ENCODE peak calls at places on chromosomes 12 and 14, in seven cellular contexts. One of them, this sample, is unnamed.

GRCh38 chr12:19031032-19031431 is 98.5 kb upstream of the PLEKHA5 start:
- DNase-seq in A549: peak; percentile 49
- DNase-seq in midbrain: no peak
- DNase-seq in lower leg skin: no peak
- DNase-seq in mesendoderm: peak; percentile 21
- DNase-seq in GM23248: peak; percentile 96
- DNase-seq in amygdala: no peak
- DNase-seq in this sample: no peak

GRCh38 chr14:101284711-101285110 is 276.6 kb upstream of the DIO3 start:
- DNase-seq in A549: no peak
- DNase-seq in midbrain: no peak
- DNase-seq in lower leg skin: no peak
- DNase-seq in mesendoderm: no peak
- DNase-seq in GM23248: no peak
- DNase-seq in amygdala: no peak
- DNase-seq in this sample: no peak

GRCh38 chr12:75909714-75910451 is 121.7 kb downstream of the PHLDA1 start:
- DNase-seq in A549: no peak
- DNase-seq in midbrain: no peak
- DNase-seq in lower leg skin: no peak
- DNase-seq in mesendoderm: no peak
- DNase-seq in GM23248: no peak
- DNase-seq in amygdala: no peak
- DNase-seq in this sample: no peak

GRCh38 chr14:74848768-74849167 is 27.2 kb downstream of the PROX2 start:
- DNase-seq in A549: no peak
- DNase-seq in midbrain: no peak
- DNase-seq in lower leg skin: no peak
- DNase-seq in mesendoderm: no peak
- DNase-seq in GM23248: peak; percentile 46
- DNase-seq in amygdala: no peak
- DNase-seq in this sample: no peak

GRCh38 chr12:1629338-1630080 is 478 bp downstream of the WNT5B start:
- DNase-seq in A549: no peak
- DNase-seq in midbrain: no peak
- DNase-seq in lower leg skin: no peak
- DNase-seq in mesendoderm: peak; percentile 84
- DNase-seq in GM23248: no peak
- DNase-seq in amygdala: no peak
- DNase-seq in this sample: no peak

GRCh38 chr14:94612174-94612573 is at the start of gene SERPINA3:
- DNase-seq in A549: no peak
- DNase-seq in midbrain: no peak
- DNase-seq in lower leg skin: no peak
- DNase-seq in mesendoderm: no peak
- DNase-seq in GM23248: no peak
- DNase-seq in amygdala: no peak
- DNase-seq in this sample: no peak

GRCh38 chr14:103994535-103995184 is 52.3 kb upstream of the RD3L start:
- DNase-seq in A549: no peak
- DNase-seq in midbrain: no peak
- DNase-seq in lower leg skin: no peak
- DNase-seq in mesendoderm: no peak
- DNase-seq in GM23248: peak; percentile 38
- DNase-seq in amygdala: no peak
- DNase-seq in this sample: no peak

GRCh38 chr12:45575823-45576448 is 153.6 kb upstream of the ARID2 start:
- DNase-seq in A549: no peak
- DNase-seq in midbrain: peak; percentile 42
- DNase-seq in lower leg skin: no peak
- DNase-seq in mesendoderm: no peak
- DNase-seq in GM23248: no peak
- DNase-seq in amygdala: no peak
- DNase-seq in this sample: no peak

GRCh38 chr12:89346741-89347324 is 5.5 kb downstream of the DUSP6 start:
- DNase-seq in A549: no peak
- DNase-seq in midbrain: peak; percentile 49
- DNase-seq in lower leg skin: no peak
- DNase-seq in mesendoderm: peak; percentile 70
- DNase-seq in GM23248: peak; percentile 43
- DNase-seq in amygdala: no peak
- DNase-seq in this sample: no peak

GRCh38 chr12:2960432-2960956 is 1.3 kb downstream of the TEAD4 start:
- DNase-seq in A549: peak; percentile 29
- DNase-seq in midbrain: no peak
- DNase-seq in lower leg skin: no peak
- DNase-seq in mesendoderm: peak; percentile 45
- DNase-seq in GM23248: peak; percentile 67
- DNase-seq in amygdala: no peak
- DNase-seq in this sample: no peak